ENCODE peak calls at places on chromosome 13, in eight cellular contexts. T, J, D, V, L, X, P and B are unnamed samples.

GRCh38 chr13:24877531-24877930 is 113.6 kb downstream of the RNF17 start:
- DNase-seq in T (no peak), D (no peak), J (no peak), X (no peak), V (no peak), L (no peak), P (no peak), B (no peak)

GRCh38 chr13:94139393-94139995 is 340.0 kb downstream of the DCT start:
- DNase-seq in L (no peak), T (no peak), X (no peak), V (no peak), P (no peak), D (no peak), J (no peak), B (no peak)

GRCh38 chr13:57557979-57558529 is 73.5 kb upstream of the PCDH17 start:
- DNase-seq in V (no peak), X (no peak), J (no peak), P (no peak), D (no peak), L (no peak), T (no peak), B (no peak)

GRCh38 chr13:46350003-46350402 is 37.0 kb downstream of the RUBCNL start:
- DNase-seq in P (no peak), T (no peak), X (no peak), D (no peak), J (no peak), V (no peak), L (no peak), B (no peak)

GRCh38 chr13:90868321-90868920 is 479.1 kb upstream of the MIR17HG start:
- DNase-seq in D (no peak), T (no peak), J (no peak), V (no peak), L (no peak), X (no peak), P (peak), B (no peak)

GRCh38 chr13:24050292-24050711 is 110.2 kb upstream of the SPATA13 start:
- DNase-seq in D (no peak), X (no peak), V (peak), T (peak), L (no peak), J (no peak), P (no peak), B (no peak)

GRCh38 chr13:37173214-37173613 is 67.8 kb upstream of the CSNK1A1L start:
- DNase-seq in X (no peak), T (no peak), D (no peak), V (no peak), P (no peak), J (no peak), L (no peak), B (no peak)

GRCh38 chr13:39451860-39452301 is 151.1 kb downstream of the LHFPL6 start:
- DNase-seq in D (peak), P (no peak), T (no peak), X (no peak), L (no peak), J (no peak), V (no peak), B (no peak)

GRCh38 chr13:37481005-37481857 is 117.3 kb downstream of the POSTN start:
- DNase-seq in V (no peak), L (no peak), P (no peak), J (no peak), D (no peak), T (no peak), X (no peak), B (no peak)

GRCh38 chr13:48291730-48292129 is 11.8 kb upstream of the RB1 start:
- DNase-seq in T (no peak), J (no peak), V (no peak), X (no peak), P (no peak), D (no peak), L (no peak), B (no peak)

GRCh38 chr13:28741080-28741479 is 22.3 kb upstream of the SLC46A3 start:
- DNase-seq in T (no peak), L (no peak), V (no peak), D (no peak), P (no peak), J (no peak), X (no peak), B (no peak)

GRCh38 chr13:63110431-63110830 is 1694.8 kb upstream of the PCDH20 start:
- DNase-seq in V (no peak), L (no peak), D (no peak), X (no peak), J (no peak), T (no peak), P (no peak), B (no peak)

GRCh38 chr13:22265563-22265962 is 594.7 kb downstream of the FGF9 start:
- DNase-seq in V (no peak), P (no peak), D (no peak), T (no peak), X (no peak), L (no peak), J (no peak), B (no peak)

GRCh38 chr13:31773538-31773937 is 34.2 kb downstream of the RXFP2 start:
- DNase-seq in T (no peak), L (no peak), D (no peak), J (no peak), X (no peak), V (no peak), P (no peak), B (no peak)

GRCh38 chr13:33639640-33640080 is 178.3 kb upstream of the RFC3 start:
- DNase-seq in V (no peak), T (no peak), X (no peak), J (no peak), L (no peak), P (no peak), D (no peak), B (no peak)

GRCh38 chr13:112903606-112904195 is 65.3 kb upstream of the MCF2L start:
- DNase-seq in D (no peak), T (peak), X (no peak), J (no peak), L (no peak), P (no peak), V (no peak), B (peak)

GRCh38 chr13:60175571-60175970 is 11.8 kb upstream of the DIAPH3 start:
- DNase-seq in J (no peak), P (no peak), T (no peak), V (no peak), D (no peak), L (no peak), X (no peak), B (no peak)

GRCh38 chr13:108527849-108528248 is 101.6 kb upstream of the MYO16 start:
- DNase-seq in J (no peak), P (no peak), L (no peak), X (no peak), D (no peak), V (no peak), T (no peak), B (no peak)

GRCh38 chr13:20436505-20436904 is 89.2 kb downstream of the CRYL1 start:
- DNase-seq in J (no peak), D (no peak), P (no peak), L (no peak), V (no peak), X (no peak), T (no peak), B (no peak)

GRCh38 chr13:30341815-30342570 is 34.6 kb upstream of the KATNAL1 start:
- DNase-seq in V (peak), X (no peak), L (no peak), P (no peak), D (no peak), T (peak), J (no peak), B (peak)

GRCh38 chr13:39600766-39601165 is 2.2 kb downstream of the LHFPL6 start:
- DNase-seq in X (peak), J (no peak), D (no peak), T (no peak), P (no peak), L (no peak), V (no peak), B (no peak)

GRCh38 chr13:27466513-27466912 is 16.1 kb upstream of the MTIF3 start:
- DNase-seq in J (no peak), P (no peak), L (no peak), D (no peak), X (no peak), V (no peak), T (no peak), B (peak)

GRCh38 chr13:41017153-41017552 is 2.0 kb downstream of the ELF1 start:
- DNase-seq in L (no peak), J (no peak), P (no peak), T (no peak), V (peak), D (no peak), X (no peak), B (no peak)
- TF ChIP-seq POLR2AphosphoS5 in L (no peak), J (no peak), P (no peak), T (no peak), V (peak), D (no peak), X (no peak), B (no peak)

DNA sequence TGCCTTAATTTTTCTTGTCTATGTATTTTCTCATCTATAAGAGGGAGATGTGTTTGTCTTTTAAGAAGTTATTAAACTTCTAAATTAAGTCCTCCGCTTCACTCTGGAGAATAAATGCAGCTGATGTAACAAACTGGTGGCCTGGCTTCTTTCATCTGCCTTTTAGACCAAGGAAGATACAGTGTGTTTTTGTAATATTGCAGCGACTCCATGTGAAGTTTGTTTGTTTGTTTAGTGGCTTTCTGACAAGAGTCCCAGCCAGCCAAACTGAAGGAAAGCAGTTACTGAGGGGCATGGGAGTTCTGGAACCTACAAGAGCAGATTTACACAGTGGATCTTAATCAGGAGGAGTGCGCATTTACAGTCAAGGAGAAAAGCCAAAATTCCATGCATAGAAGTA is 56.4 kb downstream of the KLF12 start:
- DNase-seq in T (no peak), V (no peak), D (no peak), L (no peak), X (no peak), J (no peak), P (no peak), B (no peak)
- TF ChIP-seq POLR2AphosphoS5 in T (no peak), V (no peak), D (no peak), L (no peak), X (no peak), J (no peak), P (no peak), B (no peak)

DNA sequence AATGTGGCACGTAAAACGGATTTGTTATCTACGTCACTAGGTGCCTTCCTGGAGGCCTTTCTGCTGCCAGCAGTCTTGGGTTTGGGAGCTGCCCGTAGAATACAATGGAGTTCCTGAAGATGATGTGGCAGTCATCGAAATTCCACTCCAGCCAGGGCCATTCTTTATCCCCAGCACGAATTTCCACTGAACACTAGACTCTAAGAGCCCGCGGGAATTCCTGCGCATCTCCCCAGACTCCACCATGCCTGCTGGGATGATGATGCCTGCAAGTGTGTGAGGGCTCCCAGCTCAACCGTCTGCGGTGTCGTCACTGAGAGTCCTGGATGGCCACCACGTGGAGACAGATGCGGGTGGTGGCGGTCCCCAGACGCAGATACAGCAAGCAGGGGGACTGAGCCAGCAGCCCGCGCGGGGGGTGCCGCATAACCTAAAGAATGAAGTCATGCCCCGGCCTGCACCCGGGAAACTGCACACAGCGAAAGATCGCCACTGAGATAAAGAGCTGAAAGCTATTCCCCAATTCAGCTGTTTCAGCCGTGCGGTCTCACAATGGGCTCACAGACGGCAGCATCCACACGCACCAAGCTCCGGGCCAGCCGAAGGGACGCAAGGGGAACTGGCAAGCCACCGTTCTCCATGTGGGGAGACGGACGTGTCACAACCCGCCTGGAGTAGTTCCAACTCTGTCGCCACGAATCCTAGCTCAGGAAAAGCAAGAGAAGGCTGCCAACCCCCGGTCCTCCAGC is 41.1 kb downstream of the COL4A1 start:
- DNase-seq in D (no peak), T (no peak), J (no peak), X (peak), V (peak), P (no peak), L (no peak), B (no peak)
- TF ChIP-seq POLR2AphosphoS5 in D (no peak), T (no peak), J (no peak), X (no peak), V (no peak), P (no peak), L (no peak), B (no peak)

GRCh38 chr13:58883405-58883804 is 1251.9 kb downstream of the PCDH17 start:
- DNase-seq in V (no peak), X (no peak), D (no peak), P (no peak), T (no peak), L (no peak), J (no peak), B (no peak)
- TF ChIP-seq POLR2AphosphoS5 in V (no peak), X (no peak), D (no peak), P (no peak), T (no peak), L (no peak), J (no peak), B (no peak)

GRCh38 chr13:110361365-110361911 is 54.4 kb downstream of the COL4A2 start:
- DNase-seq in X (no peak), T (no peak), P (no peak), V (no peak), D (no peak), J (no peak), L (no peak), B (peak)
- TF ChIP-seq POLR2AphosphoS5 in X (no peak), T (peak), P (no peak), V (no peak), D (no peak), J (no peak), L (no peak), B (peak)

DNA sequence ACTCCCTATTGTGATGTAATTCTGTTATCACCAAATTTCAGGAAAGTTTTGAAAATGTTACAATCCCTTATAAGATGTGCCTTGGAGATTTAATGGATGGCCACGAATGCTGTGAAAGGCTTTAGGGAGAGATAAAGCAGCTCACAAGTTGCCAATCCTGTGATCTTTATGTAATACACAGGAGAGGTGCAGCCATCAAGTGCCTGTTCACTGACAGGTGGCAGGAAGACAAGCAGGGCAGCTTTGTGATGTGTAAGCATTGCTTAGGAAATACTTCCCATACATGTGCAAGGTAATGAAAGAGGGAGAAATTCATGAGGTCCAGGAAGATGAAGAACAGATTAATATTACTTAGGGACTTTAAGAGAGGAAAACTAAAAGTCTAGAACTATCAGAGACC is 628.8 kb downstream of the SLITRK6 start:
- DNase-seq in L (no peak), V (no peak), J (no peak), P (no peak), X (no peak), T (no peak), D (no peak), B (no peak)
- TF ChIP-seq POLR2AphosphoS5 in L (no peak), V (no peak), J (no peak), P (no peak), X (no peak), T (no peak), D (no peak), B (no peak)

DNA sequence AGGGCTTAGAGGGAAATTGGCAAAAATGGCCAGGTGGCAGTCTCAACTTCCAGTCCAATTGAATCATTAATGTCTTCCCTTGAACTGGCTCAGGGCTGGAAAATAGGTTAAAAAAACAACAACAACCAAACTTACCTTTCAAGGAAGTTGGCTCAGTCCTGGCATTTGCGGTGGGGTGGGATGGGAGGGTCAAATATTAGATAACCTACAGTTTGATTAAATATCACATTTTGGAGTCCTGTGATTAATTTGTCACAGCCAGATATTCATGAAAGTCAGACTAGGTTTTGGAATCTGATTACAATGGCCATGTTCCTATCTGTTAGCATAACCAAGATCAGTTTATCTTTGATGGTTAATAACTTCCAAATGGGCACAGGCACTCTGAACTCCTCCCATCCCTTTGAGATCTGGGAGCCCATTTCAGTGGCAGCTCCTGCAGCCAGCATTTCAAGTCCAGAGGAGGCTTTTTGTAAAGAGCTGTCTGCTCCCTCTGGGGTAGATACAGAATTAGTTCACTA is 7.8 kb upstream of the DZIP1 start:
- DNase-seq in L (no peak), P (no peak), D (no peak), X (no peak), T (no peak), V (no peak), J (no peak), B (no peak)
- TF ChIP-seq POLR2AphosphoS5 in L (no peak), P (no peak), D (no peak), X (no peak), T (no peak), V (no peak), J (no peak), B (no peak)